ENCODE peak calls at places on chromosome 3, in nine cellular contexts. P is A549, H is NB4, N is endothelial cell of umbilical vein, Z is WTC11, S is SK-N-SH, U is HepG2, V is K562, R is GM12878. M is an unnamed sample.

GRCh38 chr3:184373422-184373821 is 4.6 kb downstream of the THPO start:
- DNase-seq in V (no peak), P (no peak), U (no peak), R (no peak), Z (no peak), H (no peak), N (no peak), S (no peak), M (no peak)

GRCh38 chr3:141241248-141242034 is 9.8 kb downstream of the PXYLP1 start:
- DNase-seq in P (no peak), S (no peak), R (no peak), V (no peak), U (no peak), Z (no peak), H (no peak), N (no peak), M (no peak)

GRCh38 chr3:57998366-57999283 is 9.6 kb upstream of the FLNB start:
- DNase-seq in S (peak; percentile 42), R (no peak), N (peak; percentile 54), P (no peak), V (peak; percentile 37), U (peak; percentile 77), H (peak; percentile 22), Z (no peak), M (no peak)

GRCh38 chr3:140568842-140569520 is 108.9 kb upstream of the TRIM42 start:
- DNase-seq in P (no peak), S (no peak), U (no peak), Z (no peak), R (no peak), H (no peak), V (no peak), N (no peak), M (no peak)

GRCh38 chr3:62718011-62718410 is 157.2 kb downstream of the CADPS start:
- DNase-seq in V (no peak), U (no peak), R (no peak), N (no peak), P (no peak), H (no peak), S (no peak), Z (no peak), M (no peak)

GRCh38 chr3:171508676-171509075 is 48.5 kb upstream of the TNIK start:
- DNase-seq in U (no peak), N (no peak), V (no peak), H (no peak), Z (no peak), P (no peak), S (no peak), R (no peak), M (no peak)

GRCh38 chr3:38616658-38617057 is 32.8 kb downstream of the SCN5A start:
- DNase-seq in U (no peak), R (no peak), S (no peak), V (no peak), P (no peak), N (no peak), H (no peak), Z (no peak), M (no peak)

GRCh38 chr3:73653877-73654276 is 29.1 kb upstream of the PDZRN3 start:
- DNase-seq in R (no peak), V (no peak), P (no peak), H (no peak), Z (no peak), U (no peak), S (no peak), N (no peak), M (no peak)

GRCh38 chr3:94405258-94406035 is 342.6 kb downstream of the NSUN3 start:
- DNase-seq in P (no peak), Z (no peak), R (no peak), S (no peak), H (no peak), N (no peak), V (no peak), U (no peak), M (no peak)

GRCh38 chr3:183551930-183552329 is 3.6 kb downstream of the KLHL6 start:
- DNase-seq in Z (no peak), H (no peak), U (no peak), R (no peak), V (no peak), S (no peak), P (no peak), N (no peak), M (no peak)

GRCh38 chr3:12898980-12899755 is 57.8 kb upstream of the RPL32 start:
- DNase-seq in S (no peak), P (no peak), N (no peak), U (no peak), Z (no peak), R (no peak), V (no peak), H (no peak), M (no peak)

GRCh38 chr3:45507820-45508317 is 86.7 kb upstream of the LIMD1 start:
- DNase-seq in R (no peak), V (no peak), H (no peak), P (peak; percentile 27), N (peak; percentile 53), Z (peak; percentile 60), S (peak; percentile 30), U (no peak), M (no peak)

GRCh38 chr3:18729671-18730070 is 304.5 kb upstream of the SATB1 start:
- DNase-seq in U (no peak), R (no peak), P (no peak), S (no peak), Z (no peak), H (peak; percentile 77), N (no peak), V (no peak), M (no peak)

GRCh38 chr3:188389711-188390346 is 235.9 kb downstream of the LPP start:
- DNase-seq in U (no peak), Z (no peak), H (no peak), R (no peak), V (no peak), S (no peak), P (no peak), N (peak; percentile 50), M (no peak)

GRCh38 chr3:64832098-64832497 is 144.3 kb upstream of the ADAMTS9 start:
- DNase-seq in P (no peak), R (no peak), S (no peak), Z (no peak), U (no peak), H (no peak), N (no peak), V (no peak), M (no peak)

GRCh38 chr3:112640864-112641751 is at the start of gene CCDC80:
- DNase-seq in R (no peak), N (peak; percentile 91), H (no peak), V (peak; percentile 8), S (no peak), P (peak; percentile 91), Z (no peak), U (no peak), M (peak; percentile 59)

GRCh38 chr3:190238871-190239270 is 83.4 kb downstream of the CLDN1 start:
- DNase-seq in Z (no peak), N (no peak), P (no peak), V (no peak), R (no peak), U (no peak), H (no peak), S (no peak), M (no peak)

GRCh38 chr3:176867681-176868663 is 329.3 kb downstream of the TBL1XR1 start:
- DNase-seq in P (no peak), Z (no peak), S (no peak), N (no peak), V (no peak), R (no peak), H (no peak), U (no peak), M (no peak)

DNA sequence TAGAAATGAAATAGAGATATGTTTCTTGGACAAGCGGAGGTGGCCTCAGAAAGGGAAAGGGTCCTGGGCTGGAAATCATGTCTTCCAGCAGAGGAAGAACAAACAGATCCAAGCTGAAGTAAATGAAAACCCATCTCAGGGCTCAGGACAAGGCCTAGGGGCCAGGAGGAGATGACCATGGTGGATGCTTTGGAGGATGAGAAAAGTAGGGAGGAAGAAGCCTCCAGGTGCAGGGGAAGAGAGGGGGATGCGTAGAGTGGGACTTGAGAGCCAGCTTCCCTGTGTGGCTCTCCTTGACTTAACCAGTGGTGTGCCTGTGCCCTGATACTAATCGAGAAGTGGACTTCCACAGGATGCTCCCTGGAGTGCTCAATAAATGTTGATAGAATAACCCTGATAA is 203.2 kb downstream of the FAM43A start:
- DNase-seq in Z (no peak), N (no peak), S (no peak), R (no peak), P (no peak), U (no peak), V (no peak), H (no peak), M (no peak)
- TF ChIP-seq MAX in Z (no peak), N (no peak), S (no peak), R (no peak), P (no peak), U (no peak), V (no peak), H (no peak), M (no peak)

GRCh38 chr3:10964537-10965167 is 27.9 kb upstream of the SLC6A1 start:
- DNase-seq in R (no peak), S (no peak), P (no peak), Z (peak; percentile 67), U (no peak), V (peak; percentile 71), N (peak; percentile 15), H (peak; percentile 39), M (no peak)
- TF ChIP-seq MAX in R (no peak), S (no peak), P (no peak), Z (peak; percentile 56), U (no peak), V (no peak), N (no peak), H (peak; percentile 75), M (no peak)

GRCh38 chr3:165390171-165390570 is 194.0 kb upstream of the SLITRK3 start:
- DNase-seq in S (no peak), Z (no peak), V (no peak), N (no peak), P (no peak), H (no peak), R (no peak), U (no peak), M (no peak)
- TF ChIP-seq MAX in S (no peak), Z (no peak), V (no peak), N (no peak), P (no peak), H (no peak), R (no peak), U (no peak), M (no peak)

DNA sequence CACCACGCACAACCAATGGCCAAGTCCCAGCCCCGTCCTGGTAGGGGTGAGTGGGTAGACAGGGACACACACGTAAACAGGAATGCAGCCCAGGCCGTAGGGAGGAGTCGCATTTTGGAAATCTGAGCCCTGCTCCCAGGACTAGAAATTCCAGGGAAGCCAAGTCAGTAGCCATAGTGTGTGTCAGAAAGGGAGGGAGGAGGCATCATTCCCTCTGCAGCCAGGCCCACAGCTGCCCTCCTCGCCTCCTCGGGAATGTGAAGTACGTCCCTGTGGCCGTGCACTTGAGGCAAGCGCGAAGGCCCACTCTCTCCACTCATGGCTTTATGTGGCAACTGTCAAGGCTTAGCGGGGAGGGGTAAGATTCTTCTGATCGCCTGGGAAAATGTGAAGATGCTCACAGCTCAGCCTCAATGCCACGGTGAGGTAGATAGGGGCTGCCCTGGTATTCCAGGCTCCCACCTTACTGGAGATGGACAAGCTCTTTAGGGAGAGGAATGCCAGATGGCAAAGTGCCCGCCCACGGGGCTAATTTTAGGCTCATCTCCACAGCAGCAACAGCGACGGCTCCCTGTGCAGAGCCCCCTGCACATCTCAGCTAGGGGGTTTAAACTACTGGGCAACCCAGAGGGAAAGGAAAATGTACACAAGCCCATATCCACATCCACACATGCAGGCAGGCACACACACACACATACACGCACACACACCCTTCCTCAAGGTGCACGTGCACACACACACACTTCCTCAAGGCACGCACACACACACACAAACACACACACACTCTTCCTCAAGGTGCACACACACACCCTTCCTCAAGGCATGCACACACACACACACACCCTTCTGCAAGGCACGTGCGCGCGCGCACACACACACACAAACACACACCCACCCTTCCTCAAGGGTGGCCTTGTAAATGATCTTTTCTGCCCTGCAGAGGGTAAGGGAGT is 65.5 kb downstream of the ADCY5 start:
- DNase-seq in H (no peak), P (no peak), S (peak; percentile 47), U (no peak), R (no peak), V (no peak), N (no peak), Z (peak; percentile 28), M (no peak)
- TF ChIP-seq MAX in H (no peak), P (no peak), S (no peak), U (no peak), R (no peak), V (no peak), N (no peak), Z (no peak), M (no peak)